ENCODE peak calls at places on chromosomes 12 and 14, in four cellular contexts. D is OCI-LY7; L is NCI-H446 treated with DMSO at 0.1 percent for 48 hours; U is activated T-cell treated with anti-CD3 and anti-CD28 coated beads, Interleukin-2, amount 50 U/mL, for 72 hours. X is an unnamed sample.

GRCh38 chr12:116673713-116674112 is 64.2 kb downstream of the SPRING1 start:
- DNase-seq in U (no peak), D (peak), L (no peak), X (peak)

GRCh38 chr14:75568791-75569190 is 9.6 kb upstream of the FLVCR2 start:
- DNase-seq in L (no peak), D (no peak), U (peak), X (no peak)

GRCh38 chr14:93788557-93789365 is 476 bp upstream of the PRIMA1 start:
- DNase-seq in U (no peak), D (no peak), L (peak), X (no peak)

GRCh38 chr12:108214486-108214885 is 85.4 kb downstream of the WSCD2 start:
- DNase-seq in L (no peak), D (peak), U (peak), X (peak)

GRCh38 chr12:98419101-98419794 is 96.1 kb upstream of the TMPO start:
- DNase-seq in L (no peak), U (no peak), D (no peak), X (no peak)

GRCh38 chr14:104362761-104363605 is 216.6 kb upstream of the C14orf180 start:
- DNase-seq in L (no peak), U (no peak), D (no peak), X (no peak)

GRCh38 chr12:95553202-95553943 is 2.1 kb upstream of the USP44 start:
- DNase-seq in L (no peak), U (peak), D (no peak), X (no peak)

GRCh38 chr12:125454786-125455450 is 389.7 kb downstream of the AACS start:
- DNase-seq in D (no peak), L (no peak), U (no peak), X (no peak)

GRCh38 chr12:52091061-52091460 is 11.6 kb downstream of the SMIM41 start:
- DNase-seq in U (no peak), D (no peak), L (no peak), X (no peak)

GRCh38 chr12:54993181-54993835 is 8.7 kb upstream of the TESPA1 start:
- DNase-seq in L (peak), U (peak), D (peak), X (peak)

X was measured in colonic mucosa.